ENCODE peak calls at places on chromosomes 13 and 19, in six cellular contexts. Z is NCI-H1436; T is neuronal stem cell; Y is effector memory CD8-positive, alpha-beta T cell; S is IMR-90; C is pancreas. J is an unnamed sample.

GRCh38 chr13:58619396-58620113 is 988.0 kb downstream of the PCDH17 start:
- DNase-seq in Z (peak; percentile 78), T (no peak), Y (no peak), S (no peak), C (no peak), J (no peak)

GRCh38 chr13:26881154-26881553 is 120.6 kb upstream of the GPR12 start:
- DNase-seq in Z (no peak), T (no peak), Y (no peak), S (peak; percentile 47), C (no peak), J (no peak)

GRCh38 chr13:73835138-73835721 is 299.0 kb downstream of the KLF12 start:
- DNase-seq in Z (peak; percentile 72), T (peak; percentile 44), Y (no peak), S (peak; percentile 56), C (no peak), J (peak; percentile 32)

GRCh38 chr19:38100589-38100988 is 123.4 kb downstream of the DPF1 start:
- DNase-seq in Z (no peak), T (no peak), Y (no peak), S (no peak), C (no peak), J (no peak)

GRCh38 chr13:77637583-77637982 is 59.9 kb upstream of the SLAIN1 start:
- DNase-seq in Z (peak; percentile 19), T (no peak), Y (no peak), S (no peak), C (no peak), J (no peak)

GRCh38 chr13:48586591-48587103 is 53.8 kb upstream of the RCBTB2 start:
- DNase-seq in Z (no peak), T (no peak), Y (no peak), S (peak; percentile 11), C (no peak), J (no peak)

GRCh38 chr13:79480954-79481684 is at the start of gene NDFIP2:
- DNase-seq in Z (peak; percentile 85), T (peak; percentile 77), Y (peak; percentile 86), S (peak; percentile 80), C (peak; percentile 90), J (peak; percentile 80)

GRCh38 chr19:36257512-36257876 is 42.6 kb downstream of the ZNF146 start:
- DNase-seq in Z (no peak), T (no peak), Y (no peak), S (no peak), C (no peak), J (no peak)

GRCh38 chr19:44988896-44989563 is 12.2 kb upstream of the RELB start:
- DNase-seq in Z (peak; percentile 20), T (peak; percentile 21), Y (peak; percentile 60), S (peak; percentile 62), C (peak; percentile 39), J (peak; percentile 44)

GRCh38 chr19:5349041-5349440 is 8.4 kb upstream of the PTPRS start:
- DNase-seq in Z (peak; percentile 48), T (no peak), Y (no peak), S (no peak), C (no peak), J (no peak)

GRCh38 chr19:44644391-44645016 is 794 bp downstream of the PVR start:
- DNase-seq in Z (no peak), T (peak; percentile 43), Y (no peak), S (peak; percentile 49), C (peak; percentile 42), J (peak; percentile 31)

GRCh38 chr19:48674921-48675824 is 2.4 kb upstream of the NTN5 start:
- DNase-seq in Z (peak; percentile 88), T (peak; percentile 82), Y (peak; percentile 75), S (peak; percentile 72), C (peak; percentile 81), J (peak; percentile 68)

GRCh38 chr13:30123575-30123974 is 183.8 kb downstream of the KATNAL1 start:
- DNase-seq in Z (no peak), T (no peak), Y (no peak), S (no peak), C (no peak), J (no peak)

J was measured in HCEC 1CT.